ENCODE peak calls at places on chromosome X, in four cellular contexts. J is GM12878, A is WTC11, Q is A549. O is an unnamed sample.

GRCh38 chrX:3129256-3129655 is 88.0 kb downstream of the ARSF start:
- DNase-seq in J (no peak), A (no peak), Q (no peak), O (no peak)

GRCh38 chrX:30310429-30311206 is 1.4 kb upstream of the NR0B1 start:
- DNase-seq in J (no peak), A (no peak), Q (no peak), O (no peak)

GRCh38 chrX:95055991-95056390 is 1382.0 kb downstream of the FAM133A start:
- DNase-seq in J (no peak), A (no peak), Q (no peak), O (no peak)

GRCh38 chrX:18654873-18655836 is 16.8 kb downstream of the RS1 start:
- DNase-seq in J (no peak), A (no peak), Q (no peak), O (no peak)

GRCh38 chrX:64885850-64886249 is 90.4 kb downstream of the ZC4H2 start:
- DNase-seq in J (no peak), A (peak), Q (peak), O (no peak)

GRCh38 chrX:16869393-16870094 is 618 bp downstream of the RBBP7 start:
- DNase-seq in J (no peak), A (peak), Q (peak), O (peak)

GRCh38 chrX:104253567-104254441 is 929 bp downstream of the ESX1 start:
- DNase-seq in J (no peak), A (peak), Q (peak), O (no peak)

GRCh38 chrX:125998432-125998831 is 167.7 kb downstream of the DCAF12L2 start:
- DNase-seq in J (no peak), A (no peak), Q (peak), O (no peak)

GRCh38 chrX:110286126-110286525 is 31.8 kb downstream of the AMMECR1 start:
- DNase-seq in J (no peak), A (no peak), Q (peak), O (no peak)

GRCh38 chrX:55196688-55197087 is 23.5 kb upstream of the PAGE5 start:
- DNase-seq in J (no peak), A (no peak), Q (no peak), O (no peak)

GRCh38 chrX:123927845-123928244 is 33.7 kb upstream of the STAG2 start:
- DNase-seq in J (no peak), A (no peak), Q (no peak), O (no peak)

GRCh38 chrX:79601336-79602131 is 234.4 kb upstream of the ITM2A start:
- DNase-seq in J (no peak), A (no peak), Q (no peak), O (no peak)

GRCh38 chrX:131854586-131854985 is 168.5 kb upstream of the STK26 start:
- DNase-seq in J (no peak), A (no peak), Q (peak), O (no peak)

GRCh38 chrX:113551919-113552318 is 711.3 kb upstream of the AMOT start:
- DNase-seq in J (no peak), A (no peak), Q (no peak), O (no peak)

GRCh38 chrX:105063743-105064142 is 156.8 kb downstream of the TEX13A start:
- DNase-seq in J (no peak), A (peak), Q (no peak), O (no peak)

GRCh38 chrX:105191878-105192277 is 28.6 kb downstream of the TEX13A start:
- DNase-seq in J (no peak), A (peak), Q (peak), O (no peak)

GRCh38 chrX:41973208-41973607 is 49.9 kb upstream of the CASK start:
- DNase-seq in J (no peak), A (no peak), Q (no peak), O (no peak)

GRCh38 chrX:41481264-41482109 is 34.3 kb downstream of the NYX start:
- DNase-seq in J (no peak), A (peak), Q (peak), O (no peak)

GRCh38 chrX:117959045-117959444 is 157.6 kb downstream of the KLHL13 start:
- DNase-seq in J (no peak), A (no peak), Q (no peak), O (no peak)

GRCh38 chrX:120147537-120147936 is 10.9 kb upstream of the RHOXF2 start:
- DNase-seq in J (no peak), A (peak), Q (no peak), O (no peak)

GRCh38 chrX:20718592-20718991 is 451.9 kb upstream of the RPS6KA3 start:
- DNase-seq in J (no peak), A (no peak), Q (no peak), O (peak)

GRCh38 chrX:104641176-104641575 is 75.2 kb downstream of the IL1RAPL2 start:
- DNase-seq in J (no peak), A (peak), Q (no peak), O (peak)

GRCh38 chrX:154374361-154375155 is at the start of gene FLNA:
- DNase-seq in J (no peak), A (peak), Q (no peak), O (no peak)

GRCh38 chrX:109281478-109282275 is 200.2 kb downstream of the GUCY2F start:
- DNase-seq in J (no peak), A (no peak), Q (no peak), O (no peak)

GRCh38 chrX:142238536-142238935 is 33.4 kb upstream of the MAGEC2 start:
- DNase-seq in J (no peak), A (no peak), Q (no peak), O (no peak)

GRCh38 chrX:10104958-10105658 is 51.7 kb upstream of the CLCN4 start:
- DNase-seq in J (no peak), A (no peak), Q (no peak), O (no peak)

GRCh38 chrX:8783100-8784098 is 17.8 kb downstream of the FAM9A start:
- DNase-seq in J (no peak), A (peak), Q (peak), O (peak)

GRCh38 chrX:63751481-63751880 is 33.5 kb downstream of the ARHGEF9 start:
- DNase-seq in J (no peak), A (no peak), Q (no peak), O (no peak)

GRCh38 chrX:83759872-83760271 is 101.1 kb upstream of the CYLC1 start:
- DNase-seq in J (no peak), A (no peak), Q (peak), O (no peak)

GRCh38 chrX:68883800-68884199 is 55.0 kb downstream of the EFNB1 start:
- DNase-seq in J (no peak), A (no peak), Q (no peak), O (no peak)

GRCh38 chrX:155632424-155633100 is 19.8 kb upstream of the TMLHE start:
- DNase-seq in J (peak), A (no peak), Q (no peak), O (no peak)

GRCh38 chrX:40773809-40774208 is 38.5 kb upstream of the MED14 start:
- DNase-seq in J (no peak), A (no peak), Q (peak), O (no peak)

GRCh38 chrX:41603591-41603990 is 85.2 kb upstream of the GPR34 start:
- DNase-seq in J (no peak), A (no peak), Q (no peak), O (no peak)

GRCh38 chrX:132025085-132025484 is 2.0 kb downstream of the STK26 start:
- DNase-seq in J (no peak), A (no peak), Q (no peak), O (no peak)

GRCh38 chrX:28549839-28550238 is 37.4 kb upstream of the IL1RAPL1 start:
- DNase-seq in J (no peak), A (peak), Q (no peak), O (no peak)

GRCh38 chrX:110414679-110415439 is 56.2 kb downstream of the RTL9 start:
- DNase-seq in J (peak), A (no peak), Q (no peak), O (no peak)

GRCh38 chrX:2673611-2674010 is 17.5 kb upstream of the CD99 start:
- DNase-seq in J (no peak), A (no peak), Q (no peak), O (no peak)

GRCh38 chrX:74372272-74372671 is 49.0 kb upstream of the SLC16A2 start:
- DNase-seq in J (no peak), A (no peak), Q (no peak), O (no peak)

GRCh38 chrX:1537031-1537715 is at the start of gene P2RY8:
- DNase-seq in J (peak), A (no peak), Q (peak), O (no peak)

GRCh38 chrX:1546601-1547275 is 9.8 kb upstream of the P2RY8 start:
- DNase-seq in J (no peak), A (no peak), Q (no peak), O (no peak)

GRCh38 chrX:1545776-1546408 is 8.9 kb upstream of the P2RY8 start:
- DNase-seq in J (no peak), A (no peak), Q (no peak), O (no peak)

GRCh38 chrX:1542994-1543725 is 6.2 kb upstream of the P2RY8 start:
- DNase-seq in J (no peak), A (no peak), Q (no peak), O (no peak)
- TF ChIP-seq MAX in J (no peak), A (no peak), Q (no peak), O (no peak)

GRCh38 chrX:70172964-70173363 is 4.3 kb upstream of the DGAT2L6 start:
- DNase-seq in J (no peak), A (no peak), Q (no peak), O (no peak)

GRCh38 chrX:70172226-70172625 is 5.1 kb upstream of the DGAT2L6 start:
- DNase-seq in J (no peak), A (no peak), Q (no peak), O (no peak)

GRCh38 chrX:70174754-70175153 is 2.5 kb upstream of the DGAT2L6 start:
- DNase-seq in J (no peak), A (no peak), Q (no peak), O (no peak)

GRCh38 chrX:70175338-70175737 is 1.9 kb upstream of the DGAT2L6 start:
- DNase-seq in J (peak), A (no peak), Q (no peak), O (no peak)

DNA sequence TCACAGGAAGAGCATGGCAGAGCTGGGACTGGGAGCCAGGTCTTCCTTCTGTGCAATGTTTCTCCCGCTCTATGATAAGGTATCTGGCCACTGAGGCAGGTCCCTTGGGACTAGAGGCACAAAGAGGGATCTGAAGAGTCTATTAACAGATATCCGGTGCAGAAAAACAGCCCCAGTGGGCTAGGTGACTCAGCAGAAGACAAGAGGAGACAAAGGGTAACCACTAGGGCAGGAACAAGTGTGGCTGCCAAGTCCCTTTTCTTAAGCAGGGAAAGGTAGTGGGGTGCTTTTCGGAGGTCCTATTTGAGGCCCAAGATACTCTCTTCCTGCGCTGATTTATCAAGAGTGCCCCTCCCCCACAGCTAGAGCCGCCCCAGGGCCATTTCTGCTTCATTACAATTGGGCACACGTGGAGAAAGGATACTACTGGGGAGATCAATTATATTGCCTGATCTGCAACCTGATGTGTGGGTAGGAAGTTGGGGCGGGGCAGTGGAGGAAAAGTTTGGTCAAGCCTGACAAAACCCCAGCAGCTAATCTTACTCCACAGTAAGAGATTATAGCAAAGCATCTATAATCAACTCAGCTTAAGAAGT is at the start of gene DGAT2L6:
- DNase-seq in J (peak), A (no peak), Q (no peak), O (no peak)
- TF ChIP-seq MAX in J (no peak), A (no peak), Q (no peak), O (no peak)

GRCh38 chrX:23901805-23902204 is 5.9 kb downstream of the APOO start:
- DNase-seq in J (peak), A (no peak), Q (peak), O (no peak)
- TF ChIP-seq MAX in J (no peak), A (no peak), Q (peak), O (no peak)

GRCh38 chrX:140775211-140775610 is 65.7 kb downstream of the LINC00632 start:
- DNase-seq in J (no peak), A (no peak), Q (no peak), O (no peak)
- TF ChIP-seq MAX in J (no peak), A (no peak), Q (no peak), O (no peak)

GRCh38 chrX:31563792-31564191 is 492.0 kb upstream of the FTHL17 start:
- DNase-seq in J (no peak), A (no peak), Q (no peak), O (no peak)
- TF ChIP-seq MAX in J (no peak), A (no peak), Q (no peak), O (no peak)

GRCh38 chrX:139200346-139200745 is 330.2 kb upstream of the F9 start:
- DNase-seq in J (no peak), A (no peak), Q (no peak), O (no peak)
- TF ChIP-seq MAX in J (no peak), A (no peak), Q (no peak), O (no peak)

GRCh38 chrX:107448625-107449468 is 605 bp upstream of the FRMPD3 start:
- DNase-seq in J (no peak), A (peak), Q (peak), O (peak)

GRCh38 chrX:107450823-107451509 is 1.5 kb downstream of the FRMPD3 start:
- DNase-seq in J (no peak), A (peak), Q (peak), O (peak)

GRCh38 chrX:107451754-107452153 is 2.3 kb downstream of the FRMPD3 start:
- DNase-seq in J (no peak), A (peak), Q (no peak), O (peak)

GRCh38 chrX:107449490-107450175 is at the start of gene FRMPD3:
- DNase-seq in J (no peak), A (no peak), Q (no peak), O (no peak)

DNA sequence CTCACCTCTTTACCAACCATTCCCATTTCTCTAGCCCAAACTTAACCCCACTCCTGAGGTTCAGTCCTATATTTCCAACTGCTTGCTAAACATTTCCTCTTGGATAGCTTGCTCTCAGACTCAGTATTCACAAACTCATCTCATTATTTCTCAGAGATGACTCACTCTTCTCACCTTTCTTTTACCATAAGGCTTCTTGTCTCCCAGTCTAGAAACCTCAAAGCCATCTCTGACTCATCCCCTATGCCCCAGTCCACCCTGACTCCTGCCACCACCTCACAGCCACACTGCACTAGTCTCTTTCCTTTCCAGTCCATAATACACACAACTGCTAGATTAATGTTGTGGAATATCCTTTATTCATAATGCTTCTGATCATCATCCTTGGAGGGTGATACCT is 4.8 kb downstream of the FRMPD3 start:
- DNase-seq in J (no peak), A (no peak), Q (peak), O (no peak)
- TF ChIP-seq MAX in J (no peak), A (no peak), Q (no peak), O (no peak)

DNA sequence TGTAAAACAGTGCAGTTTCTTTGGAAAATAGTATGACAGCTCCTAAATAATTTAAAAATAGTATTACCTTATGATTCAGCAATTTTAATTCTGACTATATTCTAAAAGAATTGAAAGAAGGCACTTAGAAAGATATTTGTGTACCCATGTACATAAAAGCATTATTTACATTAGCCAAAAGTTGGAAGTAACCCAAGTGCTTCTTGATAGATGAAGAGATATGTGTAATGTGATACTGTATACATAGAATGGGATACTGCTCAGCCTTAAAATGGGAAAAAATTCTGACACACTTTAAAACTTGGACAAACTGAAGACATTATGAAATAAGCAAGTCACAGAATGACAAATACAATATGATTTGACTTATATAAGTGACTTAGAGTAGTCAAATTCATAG is 112.2 kb downstream of the IDS start:
- DNase-seq in J (no peak), A (no peak), Q (peak), O (no peak)
- TF ChIP-seq MAX in J (no peak), A (no peak), Q (no peak), O (no peak)

GRCh38 chrX:48025561-48025960 is 18.8 kb downstream of the SPACA5 start:
- DNase-seq in J (peak), A (peak), Q (peak), O (peak)
- TF ChIP-seq MAX in J (no peak), A (no peak), Q (no peak), O (no peak)

DNA sequence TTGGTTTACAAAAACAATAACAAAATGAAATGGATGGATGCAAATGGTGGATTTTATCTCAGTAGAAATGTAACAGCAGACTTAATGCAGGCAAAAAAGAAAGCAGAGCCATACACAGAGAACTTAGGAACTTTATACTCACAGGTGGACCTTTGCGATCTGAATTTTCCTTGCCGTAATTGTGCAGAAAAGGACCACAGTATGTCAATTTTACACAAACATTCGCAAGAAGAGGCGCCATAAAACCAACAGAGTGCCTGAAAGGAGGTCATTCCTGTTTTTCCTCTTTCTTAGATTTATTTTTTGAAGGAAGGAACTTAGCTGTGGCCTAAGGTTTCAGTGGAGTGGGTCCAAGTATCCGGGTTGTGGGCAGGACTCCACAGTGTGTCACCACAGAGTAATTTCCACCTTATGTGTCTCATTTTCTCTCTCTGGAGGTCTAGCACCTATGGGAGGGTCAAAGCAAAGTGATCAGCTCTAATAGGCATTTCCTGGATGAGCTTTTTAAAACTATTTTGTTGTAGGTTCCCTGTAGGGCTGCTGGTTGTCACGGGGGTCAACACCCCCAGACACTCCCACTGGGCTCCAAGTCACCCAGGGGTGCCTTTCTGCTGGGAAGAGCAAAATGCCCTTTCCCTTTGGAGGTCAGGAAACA is 24.7 kb upstream of the PBDC1 start:
- DNase-seq in J (peak), A (no peak), Q (no peak), O (no peak)
- TF ChIP-seq MAX in J (no peak), A (no peak), Q (no peak), O (no peak)